ENCODE peak calls at places on chromosomes 13 and 19, in six cellular contexts. One of them, this sample, is unnamed.
A peak's percentile ranks its signal among the peaks of the same experiment; 100 is the strongest.

GRCh38 chr13:74015137-74015536 is 119.1 kb downstream of the KLF12 start:
- DNase-seq in H1: no peak
- DNase-seq in GM12878: no peak
- DNase-seq in SK-N-SH: no peak
- DNase-seq in K562: no peak
- DNase-seq in HCT116: no peak
- DNase-seq in this sample: no peak

GRCh38 chr19:33486936-33487793 is 34.4 kb downstream of the PEPD start:
- DNase-seq in H1: no peak
- DNase-seq in GM12878: no peak
- DNase-seq in SK-N-SH: peak; percentile 16
- DNase-seq in K562: no peak
- DNase-seq in HCT116: no peak
- DNase-seq in this sample: no peak

GRCh38 chr19:29001006-29001921 is 211.7 kb downstream of the UQCRFS1 start:
- DNase-seq in H1: no peak
- DNase-seq in GM12878: no peak
- DNase-seq in SK-N-SH: no peak
- DNase-seq in K562: no peak
- DNase-seq in HCT116: no peak
- DNase-seq in this sample: no peak

GRCh38 chr19:34041922-34042521 is 130.3 kb upstream of the LSM14A start:
- DNase-seq in H1: peak; percentile 25
- DNase-seq in GM12878: no peak
- DNase-seq in SK-N-SH: peak; percentile 71
- DNase-seq in K562: peak; percentile 56
- DNase-seq in HCT116: peak; percentile 46
- DNase-seq in this sample: peak; percentile 24

GRCh38 chr19:35750167-35750566 is 1.8 kb downstream of the LIN37 start:
- DNase-seq in H1: no peak
- DNase-seq in GM12878: no peak
- DNase-seq in SK-N-SH: no peak
- DNase-seq in K562: no peak
- DNase-seq in HCT116: no peak
- DNase-seq in this sample: no peak

GRCh38 chr13:105920375-105920774 is 615.1 kb downstream of the EFNB2 start:
- DNase-seq in H1: no peak
- DNase-seq in GM12878: no peak
- DNase-seq in SK-N-SH: no peak
- DNase-seq in K562: no peak
- DNase-seq in HCT116: peak; percentile 78
- DNase-seq in this sample: no peak

GRCh38 chr19:45152504-45153338 is 8.1 kb downstream of the NKPD1 start:
- DNase-seq in H1: no peak
- DNase-seq in GM12878: no peak
- DNase-seq in SK-N-SH: peak; percentile 80
- DNase-seq in K562: no peak
- DNase-seq in HCT116: no peak
- DNase-seq in this sample: no peak

GRCh38 chr13:109400625-109401257 is 385.6 kb downstream of the IRS2 start:
- DNase-seq in H1: no peak
- DNase-seq in GM12878: no peak
- DNase-seq in SK-N-SH: peak; percentile 64
- DNase-seq in K562: no peak
- DNase-seq in HCT116: no peak
- DNase-seq in this sample: no peak

GRCh38 chr13:97342136-97342535 is 91.8 kb upstream of the RAP2A start:
- DNase-seq in H1: no peak
- DNase-seq in GM12878: no peak
- DNase-seq in SK-N-SH: no peak
- DNase-seq in K562: no peak
- DNase-seq in HCT116: no peak
- DNase-seq in this sample: no peak

GRCh38 chr13:84433024-84433423 is 550.8 kb upstream of the SLITRK1 start:
- DNase-seq in H1: no peak
- DNase-seq in GM12878: no peak
- DNase-seq in SK-N-SH: no peak
- DNase-seq in K562: no peak
- DNase-seq in HCT116: no peak
- DNase-seq in this sample: no peak

GRCh38 chr19:10332158-10332964 is 968 bp downstream of the RAVER1 start:
- DNase-seq in H1: no peak
- DNase-seq in GM12878: no peak
- DNase-seq in SK-N-SH: no peak
- DNase-seq in K562: no peak
- DNase-seq in HCT116: no peak
- DNase-seq in this sample: no peak

GRCh38 chr13:75705395-75705794 is 69.3 kb downstream of the LMO7 start:
- DNase-seq in H1: no peak
- DNase-seq in GM12878: no peak
- DNase-seq in SK-N-SH: no peak
- DNase-seq in K562: no peak
- DNase-seq in HCT116: peak; percentile 95
- DNase-seq in this sample: peak; percentile 78

GRCh38 chr13:114226088-114226487 is 8.6 kb upstream of the CDC16 start:
- DNase-seq in H1: no peak
- DNase-seq in GM12878: no peak
- DNase-seq in SK-N-SH: peak; percentile 52
- DNase-seq in K562: no peak
- DNase-seq in HCT116: no peak
- DNase-seq in this sample: no peak

GRCh38 chr19:37953576-37954303 is 46.7 kb downstream of the SIPA1L3 start:
- DNase-seq in H1: no peak
- DNase-seq in GM12878: no peak
- DNase-seq in SK-N-SH: no peak
- DNase-seq in K562: no peak
- DNase-seq in HCT116: no peak
- DNase-seq in this sample: no peak

GRCh38 chr19:48290341-48290922 is 20.6 kb downstream of the ZNF114 start:
- DNase-seq in H1: peak; percentile 85
- DNase-seq in GM12878: no peak
- DNase-seq in SK-N-SH: peak; percentile 58
- DNase-seq in K562: no peak
- DNase-seq in HCT116: no peak
- DNase-seq in this sample: no peak

GRCh38 chr13:27481766-27482165 is 31.4 kb upstream of the MTIF3 start:
- DNase-seq in H1: peak; percentile 58
- DNase-seq in GM12878: no peak
- DNase-seq in SK-N-SH: peak; percentile 65
- DNase-seq in K562: peak; percentile 63
- DNase-seq in HCT116: peak; percentile 37
- DNase-seq in this sample: no peak

GRCh38 chr13:46577656-46578589 is 25.0 kb downstream of the LRCH1 start:
- DNase-seq in H1: no peak
- DNase-seq in GM12878: no peak
- DNase-seq in SK-N-SH: no peak
- DNase-seq in K562: no peak
- DNase-seq in HCT116: no peak
- DNase-seq in this sample: no peak

GRCh38 chr19:1104452-1105216 is 840 bp downstream of the GPX4 start:
- DNase-seq in H1: no peak
- DNase-seq in GM12878: no peak
- DNase-seq in SK-N-SH: peak; percentile 92
- DNase-seq in K562: peak; percentile 86
- DNase-seq in HCT116: no peak
- DNase-seq in this sample: no peak

GRCh38 chr13:25281193-25281936 is 5.9 kb downstream of the MTMR6 start:
- DNase-seq in H1: no peak
- DNase-seq in GM12878: peak; percentile 45
- DNase-seq in SK-N-SH: no peak
- DNase-seq in K562: no peak
- DNase-seq in HCT116: no peak
- DNase-seq in this sample: no peak

GRCh38 chr19:53388168-53388567 is 6.8 kb upstream of the ZNF765 start:
- DNase-seq in H1: no peak
- DNase-seq in GM12878: no peak
- DNase-seq in SK-N-SH: no peak
- DNase-seq in K562: no peak
- DNase-seq in HCT116: no peak
- DNase-seq in this sample: no peak

GRCh38 chr19:53388904-53389303 is 6.0 kb upstream of the ZNF765 start:
- DNase-seq in H1: no peak
- DNase-seq in GM12878: no peak
- DNase-seq in SK-N-SH: no peak
- DNase-seq in K562: no peak
- DNase-seq in HCT116: no peak
- DNase-seq in this sample: peak; percentile 17

GRCh38 chr19:53394522-53394973 is 401 bp upstream of the ZNF765 start:
- DNase-seq in H1: no peak
- DNase-seq in GM12878: peak; percentile 1
- DNase-seq in SK-N-SH: peak; percentile 70
- DNase-seq in K562: no peak
- DNase-seq in HCT116: no peak
- DNase-seq in this sample: peak; percentile 30

GRCh38 chr19:53394974-53395839 is at the start of gene ZNF765:
- DNase-seq in H1: peak; percentile 47
- DNase-seq in GM12878: peak; percentile 55
- DNase-seq in SK-N-SH: peak; percentile 96
- DNase-seq in K562: peak; percentile 93
- DNase-seq in HCT116: peak; percentile 68
- DNase-seq in this sample: peak; percentile 69

GRCh38 chr19:53389591-53390377 is 5.2 kb upstream of the ZNF765 start:
- DNase-seq in H1: peak; percentile 87
- DNase-seq in GM12878: no peak
- DNase-seq in SK-N-SH: peak; percentile 11
- DNase-seq in K562: peak; percentile 44
- DNase-seq in HCT116: no peak
- DNase-seq in this sample: no peak
- TF ChIP-seq SIN3A in H1: no peak
- TF ChIP-seq SIN3A in GM12878: no peak
- TF ChIP-seq SIN3A in SK-N-SH: no peak
- TF ChIP-seq SIN3A in K562: no peak
- TF ChIP-seq SIN3A in HCT116: no peak
- TF ChIP-seq SIN3A in this sample: no peak

DNA sequence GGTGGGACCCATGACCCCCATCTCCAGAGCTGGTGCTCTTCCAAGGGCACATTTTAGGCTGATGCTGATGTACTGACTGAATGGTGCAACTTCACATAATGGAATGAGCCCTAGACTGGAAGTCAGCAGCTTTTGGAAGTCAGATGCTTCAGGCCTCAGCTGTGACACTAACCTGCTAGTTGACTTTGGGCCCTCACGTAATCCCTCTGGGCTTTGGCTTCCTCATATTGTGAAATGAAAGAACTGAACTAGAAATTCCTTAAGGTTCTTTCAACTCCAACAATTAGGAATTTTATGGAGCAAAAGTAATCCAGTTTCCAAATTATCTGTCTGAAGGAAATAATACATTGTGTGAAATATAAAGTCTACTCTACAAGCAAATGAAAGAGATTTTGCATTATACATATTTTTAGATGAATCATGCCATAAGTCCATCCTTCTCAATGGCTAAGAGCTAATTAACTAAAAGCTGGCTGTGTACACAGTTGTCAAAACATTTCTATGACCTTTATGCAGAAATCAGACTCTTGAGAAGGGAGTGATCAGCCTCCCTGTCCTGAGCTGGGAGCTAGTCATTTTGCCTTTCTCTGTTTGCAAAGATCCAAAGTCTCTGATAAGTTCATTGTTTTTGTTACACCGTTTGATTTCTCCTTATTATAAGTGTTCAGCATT is 204.2 kb downstream of the DCLK1 start:
- DNase-seq in H1: no peak
- DNase-seq in GM12878: no peak
- DNase-seq in SK-N-SH: no peak
- DNase-seq in K562: no peak
- DNase-seq in HCT116: no peak
- DNase-seq in this sample: no peak
- TF ChIP-seq POLR2AphosphoS5 in H1: no peak
- TF ChIP-seq POLR2AphosphoS5 in GM12878: no peak
- TF ChIP-seq POLR2AphosphoS5 in SK-N-SH: no peak
- TF ChIP-seq POLR2AphosphoS5 in K562: no peak
- TF ChIP-seq POLR2AphosphoS5 in HCT116: no peak
- TF ChIP-seq POLR2AphosphoS5 in this sample: no peak

DNA sequence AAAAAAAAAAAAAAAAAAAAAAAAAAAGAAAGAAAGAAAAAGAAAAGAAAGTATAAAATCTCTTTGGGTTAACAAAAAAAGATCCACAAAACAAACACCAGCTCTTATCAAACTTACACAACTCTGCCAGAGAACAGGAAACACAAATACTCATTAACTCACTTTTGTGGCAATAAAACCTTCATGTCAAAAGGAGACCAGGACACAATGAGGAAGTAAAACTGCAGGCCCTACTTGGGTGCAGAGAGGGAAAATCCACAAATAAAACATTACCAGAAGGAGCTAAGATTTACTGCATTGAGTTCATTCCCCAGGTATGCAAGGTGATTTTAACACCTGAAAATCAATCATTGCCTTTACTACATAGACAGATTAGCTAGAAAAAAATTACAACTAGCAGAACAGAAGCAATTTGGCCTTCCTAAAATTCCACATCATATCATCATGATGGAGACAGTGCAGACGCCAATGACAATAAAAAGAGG is 9.6 kb upstream of the CEACAM5 start:
- DNase-seq in H1: no peak
- DNase-seq in GM12878: peak; percentile 13
- DNase-seq in SK-N-SH: no peak
- DNase-seq in K562: no peak
- DNase-seq in HCT116: no peak
- DNase-seq in this sample: no peak
- TF ChIP-seq SIN3A in H1: no peak
- TF ChIP-seq SIN3A in GM12878: no peak
- TF ChIP-seq SIN3A in SK-N-SH: no peak
- TF ChIP-seq SIN3A in K562: no peak
- TF ChIP-seq SIN3A in HCT116: no peak
- TF ChIP-seq SIN3A in this sample: no peak

GRCh38 chr13:98785968-98786367 is 33.5 kb upstream of the SLC15A1 start:
- DNase-seq in H1: no peak
- DNase-seq in GM12878: no peak
- DNase-seq in SK-N-SH: no peak
- DNase-seq in K562: no peak
- DNase-seq in HCT116: no peak
- DNase-seq in this sample: no peak

GRCh38 chr13:98782654-98783053 is 30.2 kb upstream of the SLC15A1 start:
- DNase-seq in H1: no peak
- DNase-seq in GM12878: no peak
- DNase-seq in SK-N-SH: no peak
- DNase-seq in K562: no peak
- DNase-seq in HCT116: no peak
- DNase-seq in this sample: no peak

GRCh38 chr13:98783856-98784478 is 31.5 kb upstream of the SLC15A1 start:
- DNase-seq in H1: no peak
- DNase-seq in GM12878: no peak
- DNase-seq in SK-N-SH: no peak
- DNase-seq in K562: no peak
- DNase-seq in HCT116: no peak
- DNase-seq in this sample: no peak

GRCh38 chr13:98785405-98785804 is 32.9 kb upstream of the SLC15A1 start:
- DNase-seq in H1: no peak
- DNase-seq in GM12878: no peak
- DNase-seq in SK-N-SH: no peak
- DNase-seq in K562: no peak
- DNase-seq in HCT116: no peak
- DNase-seq in this sample: no peak

DNA sequence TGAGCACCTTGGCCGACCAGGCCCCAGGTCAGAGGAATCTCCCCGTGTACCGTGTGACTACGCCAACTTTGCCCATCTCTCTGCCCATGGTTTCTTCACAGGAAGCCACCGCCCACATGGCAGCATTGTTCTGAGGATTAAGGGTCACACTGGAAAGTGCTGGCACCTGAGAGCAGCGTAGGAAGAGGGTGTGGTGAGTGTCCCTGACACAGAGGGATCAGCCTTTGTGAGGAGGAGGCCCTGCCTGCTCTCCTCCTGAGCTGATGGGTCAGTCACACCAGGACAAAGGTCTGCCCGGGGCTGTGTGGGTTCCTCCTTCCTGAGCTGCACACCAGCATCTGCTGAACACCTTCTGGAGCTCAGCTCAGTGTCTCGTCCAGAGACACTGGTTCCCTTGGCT is 32.2 kb upstream of the SLC15A1 start:
- DNase-seq in H1: no peak
- DNase-seq in GM12878: no peak
- DNase-seq in SK-N-SH: no peak
- DNase-seq in K562: no peak
- DNase-seq in HCT116: no peak
- DNase-seq in this sample: no peak
- TF ChIP-seq POLR2AphosphoS5 in H1: no peak
- TF ChIP-seq POLR2AphosphoS5 in GM12878: no peak
- TF ChIP-seq POLR2AphosphoS5 in SK-N-SH: no peak
- TF ChIP-seq POLR2AphosphoS5 in K562: no peak
- TF ChIP-seq POLR2AphosphoS5 in HCT116: no peak
- TF ChIP-seq POLR2AphosphoS5 in this sample: no peak

This sample was measured in Panc1.